ENCODE peak calls at places on chromosomes 12 and 14, in nine cellular contexts. Z, I, G, W, L, S, C, N and O are unnamed samples.
A peak's percentile ranks its signal among the peaks of the same experiment; 100 is the strongest.

GRCh38 chr12:113889076-113889475 is 77.0 kb downstream of the RBM19 start:
- DNase-seq in Z (no peak), I (no peak), G (no peak), W (no peak), L (no peak), S (no peak), C (peak; percentile 79), N (no peak), O (no peak)

GRCh38 chr14:36028665-36029064 is 147.9 kb downstream of the PTCSC3 start:
- DNase-seq in Z (no peak), I (no peak), G (no peak), W (no peak), L (no peak), S (no peak), C (no peak), N (no peak), O (no peak)

GRCh38 chr12:84166812-84167211 is 745.8 kb downstream of the SLC6A15 start:
- DNase-seq in Z (no peak), I (no peak), G (no peak), W (no peak), L (no peak), S (no peak), C (no peak), N (no peak), O (no peak)

GRCh38 chr12:124872068-124872719 is 8.5 kb upstream of the SCARB1 start:
- DNase-seq in Z (no peak), I (no peak), G (no peak), W (no peak), L (no peak), S (no peak), C (no peak), N (no peak), O (no peak)

GRCh38 chr12:25155031-25155576 is 39.9 kb downstream of the DNAI7 start:
- DNase-seq in Z (peak; percentile 31), I (peak; percentile 36), G (no peak), W (no peak), L (no peak), S (no peak), C (peak; percentile 30), N (no peak), O (no peak)

GRCh38 chr14:100593751-100594624 is 6.8 kb upstream of the BEGAIN start:
- DNase-seq in Z (no peak), I (no peak), G (no peak), W (peak; percentile 3), L (no peak), S (no peak), C (no peak), N (peak; percentile 62), O (peak; percentile 5)

GRCh38 chr14:92706386-92706785 is 42.0 kb downstream of the LGMN start:
- DNase-seq in Z (no peak), I (no peak), G (no peak), W (no peak), L (no peak), S (no peak), C (no peak), N (no peak), O (no peak)

GRCh38 chr14:36556811-36557433 is 25.5 kb downstream of the NKX2-8 start:
- DNase-seq in Z (peak; percentile 10), I (peak; percentile 50), G (no peak), W (peak; percentile 56), L (no peak), S (no peak), C (peak; percentile 11), N (no peak), O (no peak)

GRCh38 chr12:4270016-4270669 is 3.4 kb upstream of the CCND2 start:
- DNase-seq in Z (no peak), I (no peak), G (no peak), W (no peak), L (no peak), S (no peak), C (no peak), N (peak; percentile 79), O (peak; percentile 50)

GRCh38 chr12:58850826-58851225 is 69.5 kb downstream of the LRIG3 start:
- DNase-seq in Z (no peak), I (no peak), G (no peak), W (no peak), L (no peak), S (no peak), C (peak; percentile 58), N (no peak), O (no peak)

GRCh38 chr12:47949441-47950341 is 13.7 kb upstream of the TMEM106C start:
- DNase-seq in Z (peak; percentile 82), I (peak; percentile 90), G (no peak), W (peak; percentile 60), L (peak; percentile 11), S (peak; percentile 41), C (peak; percentile 87), N (peak; percentile 91), O (peak; percentile 27)

GRCh38 chr12:121008347-121009098 is 7.8 kb downstream of the C12orf43 start:
- DNase-seq in Z (no peak), I (no peak), G (no peak), W (no peak), L (no peak), S (no peak), C (no peak), N (no peak), O (no peak)

GRCh38 chr14:33477752-33478151 is 473.1 kb downstream of the EGLN3 start:
- DNase-seq in Z (no peak), I (no peak), G (no peak), W (no peak), L (no peak), S (no peak), C (no peak), N (no peak), O (no peak)

GRCh38 chr14:104196461-104197180 is 58.2 kb downstream of the KIF26A start:
- DNase-seq in Z (no peak), I (no peak), G (no peak), W (no peak), L (no peak), S (no peak), C (no peak), N (no peak), O (no peak)

GRCh38 chr14:50117456-50117855 is 1.1 kb upstream of the VCPKMT start:
- DNase-seq in Z (no peak), I (no peak), G (no peak), W (no peak), L (no peak), S (no peak), C (no peak), N (no peak), O (no peak)